ENCODE peak calls at places on chromosomes 16 and 17, in six cellular contexts. Z is tibial nerve, G is transverse colon, N is GM12878, H is K562, Y is A549. P is an unnamed sample.

GRCh38 chr17:36722121-36722902 is 120.9 kb downstream of the MRM1 start:
- DNase-seq in Z (no peak), G (peak), N (no peak), H (peak), Y (no peak), P (no peak)

GRCh38 chr16:64615647-64616280 is 506.1 kb downstream of the CDH11 start:
- DNase-seq in Z (no peak), G (no peak), N (no peak), H (no peak), Y (no peak), P (no peak)

GRCh38 chr16:11669380-11670146 is 1.3 kb downstream of the SNN start:
- DNase-seq in Z (peak), G (peak), N (peak), H (no peak), Y (no peak), P (no peak)

GRCh38 chr16:17301593-17302135 is 169.1 kb downstream of the XYLT1 start:
- DNase-seq in Z (no peak), G (peak), N (peak), H (no peak), Y (no peak), P (no peak)

GRCh38 chr16:21710938-21711337 is 47.2 kb downstream of the OTOA start:
- DNase-seq in Z (no peak), G (no peak), N (no peak), H (no peak), Y (no peak), P (no peak)

GRCh38 chr17:68291836-68292688 is 767 bp downstream of the ARSG start:
- DNase-seq in Z (peak), G (peak), N (peak), H (peak), Y (peak), P (peak)

GRCh38 chr16:73056911-73057310 is 9.0 kb upstream of the ZFHX3 start:
- DNase-seq in Z (no peak), G (no peak), N (no peak), H (no peak), Y (no peak), P (no peak)

GRCh38 chr16:19520861-19521331 is 1.0 kb downstream of the GDE1 start:
- DNase-seq in Z (no peak), G (peak), N (peak), H (peak), Y (no peak), P (no peak)

GRCh38 chr17:57447357-57448019 is 191.2 kb downstream of the MSI2 start:
- DNase-seq in Z (no peak), G (no peak), N (no peak), H (peak), Y (no peak), P (no peak)

GRCh38 chr17:8481703-8482102 is 46.0 kb downstream of the NDEL1 start:
- DNase-seq in Z (no peak), G (no peak), N (no peak), H (no peak), Y (no peak), P (no peak)

DNA sequence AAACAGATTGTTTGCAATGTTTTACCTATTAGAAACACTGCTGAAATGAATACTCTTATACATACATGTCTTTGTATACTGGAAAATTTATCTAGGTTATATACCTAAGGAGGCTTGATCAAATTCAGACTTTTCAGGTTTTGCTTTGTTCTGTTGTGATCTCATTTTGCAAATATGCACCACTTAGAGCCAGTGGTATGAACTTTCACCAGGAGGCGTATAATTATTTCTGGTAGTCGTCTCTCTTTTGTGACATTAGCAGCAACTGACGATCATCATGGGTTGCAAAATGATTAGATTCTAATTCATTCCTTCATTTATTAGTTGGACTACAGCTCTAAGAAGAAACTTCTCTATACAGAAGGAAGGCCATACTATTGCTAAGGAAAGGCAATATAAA is 26.9 kb downstream of the AP1G1 start:
- DNase-seq in Z (no peak), G (no peak), N (no peak), H (no peak), Y (no peak), P (no peak)
- TF ChIP-seq EP300 in Z (no peak), G (no peak), N (no peak), H (no peak), Y (no peak), P (no peak)

GRCh38 chr17:35188111-35188510 is 6.1 kb downstream of the SLC35G3 start:
- DNase-seq in Z (no peak), G (no peak), N (no peak), H (no peak), Y (no peak), P (no peak)
- TF ChIP-seq EP300 in Z (no peak), G (no peak), N (no peak), H (no peak), Y (no peak), P (no peak)

GRCh38 chr17:42248351-42249179 is 27.6 kb downstream of the STAT5B start:
- DNase-seq in Z (peak), G (peak), N (peak), H (no peak), Y (no peak), P (peak)
- TF ChIP-seq EP300 in Z (peak), G (peak), N (no peak), H (no peak), Y (no peak), P (no peak)

GRCh38 chr16:67286441-67287235 is 7.3 kb downstream of the PLEKHG4 start:
- DNase-seq in Z (no peak), G (no peak), N (no peak), H (no peak), Y (no peak), P (no peak)
- TF ChIP-seq EP300 in Z (no peak), G (no peak), N (no peak), H (no peak), Y (no peak), P (no peak)

GRCh38 chr16:62036101-62036806 is at the start of gene CDH8:
- DNase-seq in Z (no peak), G (no peak), N (no peak), H (no peak), Y (no peak), P (no peak)

GRCh38 chr16:62034236-62035114 is 1.8 kb downstream of the CDH8 start:
- DNase-seq in Z (no peak), G (no peak), N (no peak), H (no peak), Y (no peak), P (no peak)

GRCh38 chr16:62029947-62030346 is 6.3 kb downstream of the CDH8 start:
- DNase-seq in Z (no peak), G (no peak), N (no peak), H (no peak), Y (no peak), P (no peak)

GRCh38 chr16:62035115-62036092 is 834 bp downstream of the CDH8 start:
- DNase-seq in Z (no peak), G (no peak), N (no peak), H (no peak), Y (no peak), P (no peak)

DNA sequence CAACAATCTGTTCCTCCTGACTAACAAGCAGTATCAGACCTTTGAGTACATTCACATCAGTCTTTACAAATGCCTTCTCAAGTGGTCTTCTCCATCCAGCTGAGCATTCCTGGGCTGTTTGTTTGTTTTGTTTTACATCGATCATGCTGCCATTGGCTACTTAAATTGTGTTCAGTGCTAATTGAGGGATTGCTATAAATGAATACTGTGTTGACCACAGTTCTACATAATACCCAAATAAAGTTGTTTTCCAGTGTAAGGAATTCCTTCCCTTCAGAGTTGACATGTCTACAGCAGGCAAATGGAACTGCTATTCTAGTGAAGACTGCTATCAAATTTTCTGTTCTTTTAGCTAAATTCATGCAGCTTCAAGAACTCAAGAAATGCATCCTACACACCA is 3.2 kb downstream of the CDH8 start:
- DNase-seq in Z (no peak), G (no peak), N (no peak), H (no peak), Y (no peak), P (no peak)
- TF ChIP-seq EP300 in Z (no peak), G (no peak), N (no peak), H (no peak), Y (no peak), P (no peak)

DNA sequence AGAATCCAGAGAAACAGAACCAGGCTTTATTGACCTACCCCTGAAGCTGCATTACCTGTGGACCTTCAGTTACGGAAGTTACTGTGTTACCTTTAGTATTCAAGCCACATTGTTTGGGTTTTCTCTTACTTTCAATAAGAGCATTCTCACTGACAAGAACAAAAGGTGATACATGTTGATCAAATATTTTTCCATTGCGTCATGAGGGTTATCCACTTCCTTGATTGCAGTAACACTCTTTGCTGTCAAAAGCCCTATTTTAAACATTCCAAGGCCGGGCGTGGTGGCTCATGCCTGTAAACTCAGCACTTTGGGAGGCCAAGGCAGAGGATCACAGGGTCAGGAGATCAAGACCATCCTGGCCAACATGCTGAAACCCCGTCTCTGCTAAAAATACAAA is 28.6 kb upstream of the PAFAH1B1 start:
- DNase-seq in Z (no peak), G (peak), N (no peak), H (no peak), Y (no peak), P (no peak)
- TF ChIP-seq EP300 in Z (no peak), G (no peak), N (no peak), H (no peak), Y (no peak), P (no peak)

DNA sequence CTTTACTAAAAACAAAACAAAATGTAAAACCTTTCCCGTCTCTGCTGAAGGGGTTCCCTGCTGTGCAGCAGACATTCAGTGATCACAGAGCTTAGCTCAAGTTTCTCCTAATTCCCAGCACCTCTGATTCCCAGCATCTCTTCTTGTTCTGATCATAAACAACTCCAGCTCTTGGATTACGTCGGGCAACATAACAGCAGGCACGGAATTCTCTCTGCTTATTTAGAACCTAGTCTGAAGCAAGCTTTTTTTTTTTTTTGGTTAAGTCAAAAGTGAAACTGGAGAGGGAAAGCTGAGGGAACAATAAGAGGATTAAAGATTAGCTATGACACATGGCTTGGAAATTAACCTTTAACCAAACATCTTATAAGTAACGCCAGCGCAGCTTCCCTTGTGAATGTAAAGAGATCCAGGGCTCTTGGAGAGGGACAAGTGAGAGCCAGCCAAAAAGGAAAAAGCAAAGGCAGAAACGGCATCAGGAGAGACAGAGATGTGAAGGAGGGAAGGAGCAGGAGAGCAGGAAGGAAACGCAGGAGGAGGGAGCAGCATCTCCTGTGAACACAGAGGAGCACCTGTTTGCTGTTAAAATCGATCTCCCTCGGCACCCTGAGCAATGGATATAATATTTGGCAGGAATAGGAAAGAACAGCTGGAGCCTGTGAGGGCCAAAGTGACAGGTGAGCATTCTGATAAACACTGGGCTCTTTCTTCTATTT is at the start of gene BCO1:
- DNase-seq in Z (peak), G (peak), N (no peak), H (no peak), Y (peak), P (no peak)
- TF ChIP-seq EP300 in Z (no peak), G (peak), N (no peak), H (no peak), Y (no peak), P (no peak)

GRCh38 chr17:32348483-32348800 is 1.5 kb upstream of the ZNF207 start:
- DNase-seq in Z (no peak), G (no peak), N (no peak), H (no peak), Y (no peak), P (no peak)

GRCh38 chr17:32350662-32351418 is 883 bp downstream of the ZNF207 start:
- DNase-seq in Z (peak), G (peak), N (no peak), H (peak), Y (no peak), P (no peak)

GRCh38 chr17:32349854-32350661 is at the start of gene ZNF207:
- DNase-seq in Z (peak), G (peak), N (peak), H (peak), Y (peak), P (peak)

GRCh38 chr17:32345953-32346600 is 3.9 kb upstream of the ZNF207 start:
- DNase-seq in Z (no peak), G (no peak), N (no peak), H (peak), Y (no peak), P (no peak)

GRCh38 chr17:32349503-32349853 is 479 bp upstream of the ZNF207 start:
- DNase-seq in Z (peak), G (peak), N (no peak), H (no peak), Y (no peak), P (no peak)
- TF ChIP-seq EP300 in Z (no peak), G (no peak), N (no peak), H (no peak), Y (no peak), P (no peak)

P was measured in suprapubic skin.